ENCODE peak calls at places on chromosome 22, in four cellular contexts. H, F, I and L are unnamed samples.

GRCh38 chr22:47627561-47628253 is 865.3 kb downstream of the TBC1D22A start:
- DNase-seq in H (no peak), F (no peak), I (no peak), L (no peak)

GRCh38 chr22:44577391-44578114 is 79.5 kb upstream of the RTL6 start:
- DNase-seq in H (no peak), F (no peak), I (peak), L (no peak)

GRCh38 chr22:26631282-26631681 is 9.5 kb downstream of the CRYBA4 start:
- DNase-seq in H (no peak), F (no peak), I (no peak), L (no peak)

GRCh38 chr22:27420817-27421361 is 380.7 kb downstream of the MN1 start:
- DNase-seq in H (peak), F (no peak), I (peak), L (no peak)

GRCh38 chr22:31491218-31491962 is 1.7 kb upstream of the EIF4ENIF1 start:
- DNase-seq in H (no peak), F (no peak), I (no peak), L (no peak)

GRCh38 chr22:23404689-23405365 is 175.3 kb downstream of the IGLL1 start:
- DNase-seq in H (peak), F (no peak), I (no peak), L (no peak)

GRCh38 chr22:22923379-22923778 is 35.8 kb downstream of the IGLL5 start:
- DNase-seq in H (no peak), F (no peak), I (no peak), L (no peak)

GRCh38 chr22:44995282-44995597 is 14.6 kb downstream of the PHF21B start:
- DNase-seq in H (peak), F (no peak), I (no peak), L (no peak)

GRCh38 chr22:35561796-35562526 is 21.3 kb downstream of the RASD2 start:
- DNase-seq in H (no peak), F (no peak), I (no peak), L (no peak)

GRCh38 chr22:26432619-26433311 is 3.7 kb downstream of the ASPHD2 start:
- DNase-seq in H (no peak), F (no peak), I (no peak), L (no peak)

GRCh38 chr22:22030493-22031182 is 48.1 kb upstream of the TOP3B start:
- DNase-seq in H (no peak), F (no peak), I (no peak), L (no peak)

GRCh38 chr22:27980424-27981148 is 61.5 kb upstream of the PITPNB start:
- DNase-seq in H (no peak), F (no peak), I (no peak), L (no peak)

GRCh38 chr22:49948958-49949913 is 11.3 kb upstream of the PIM3 start:
- DNase-seq in H (no peak), F (no peak), I (peak), L (no peak)

GRCh38 chr22:49948573-49948957 is 12.0 kb upstream of the PIM3 start:
- DNase-seq in H (no peak), F (no peak), I (no peak), L (no peak)

GRCh38 chr22:49951001-49951677 is 9.4 kb upstream of the PIM3 start:
- DNase-seq in H (no peak), F (no peak), I (peak), L (no peak)

GRCh38 chr22:49950396-49950994 is 10.1 kb upstream of the PIM3 start:
- DNase-seq in H (no peak), F (no peak), I (peak), L (no peak)

GRCh38 chr22:49949914-49950292 is 10.7 kb upstream of the PIM3 start:
- DNase-seq in H (no peak), F (no peak), I (no peak), L (no peak)
- H3K4me3 ChIP-seq in H (no peak), F (no peak), I (no peak), L (no peak)

DNA sequence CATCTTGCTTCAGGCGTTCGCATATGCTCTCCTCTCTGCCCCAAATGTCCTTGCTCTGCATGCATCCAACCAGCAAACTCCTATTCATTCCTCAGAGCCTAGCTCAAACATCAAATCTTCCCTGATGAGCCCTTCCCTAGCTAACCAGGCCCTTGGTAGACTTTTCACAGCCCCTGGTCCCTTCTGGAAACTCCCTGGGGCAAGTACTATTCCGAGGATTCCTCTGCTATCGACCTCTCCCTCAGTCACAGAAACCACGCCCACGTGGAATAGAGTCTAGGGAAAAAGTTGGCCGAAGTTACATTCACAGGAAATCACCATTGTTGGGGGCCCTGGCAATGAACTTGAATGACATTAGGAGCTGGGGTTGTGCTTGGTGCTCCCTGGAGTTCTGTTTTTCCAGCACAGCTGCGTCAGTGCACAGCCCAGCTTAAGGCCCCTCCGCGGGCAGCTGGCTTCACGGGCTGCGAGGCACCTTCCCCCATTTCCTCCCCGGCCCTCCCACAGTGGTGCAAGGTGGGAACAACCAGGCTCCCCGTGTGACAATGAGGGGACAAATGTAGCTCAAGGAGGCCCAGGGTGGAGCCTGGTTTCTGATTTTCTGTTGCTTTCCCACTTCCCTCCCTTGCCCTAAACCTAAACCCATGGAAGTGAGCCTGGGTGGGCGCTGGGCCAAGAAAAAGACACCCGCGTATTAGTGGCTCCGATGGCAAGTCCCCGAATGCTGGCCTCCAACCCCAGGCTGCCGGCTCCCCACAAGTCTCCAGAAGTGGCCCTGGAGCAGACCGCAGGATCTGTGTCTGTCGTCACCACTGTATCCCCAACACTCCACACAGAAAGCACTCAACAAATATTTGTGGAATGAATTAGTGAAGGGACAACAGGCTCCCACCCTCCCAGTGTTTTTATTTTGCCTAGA is 4.3 kb upstream of the ATP5MGL start:
- DNase-seq in H (peak), F (no peak), I (peak), L (no peak)
- H3K4me3 ChIP-seq in H (peak), F (no peak), I (peak), L (no peak)

GRCh38 chr22:37675930-37676571 is 615 bp downstream of the LGALS1 start:
- DNase-seq in H (peak), F (no peak), I (peak), L (no peak)

GRCh38 chr22:37680191-37680851 is 4.9 kb downstream of the LGALS1 start:
- DNase-seq in H (no peak), F (no peak), I (no peak), L (no peak)

GRCh38 chr22:37676691-37677627 is 1.5 kb downstream of the LGALS1 start:
- DNase-seq in H (peak), F (peak), I (peak), L (peak)

GRCh38 chr22:37679670-37680069 is 4.2 kb downstream of the LGALS1 start:
- DNase-seq in H (no peak), F (no peak), I (no peak), L (no peak)

GRCh38 chr22:37678372-37678771 is 2.9 kb downstream of the LGALS1 start:
- DNase-seq in H (no peak), F (no peak), I (no peak), L (no peak)
- H3K4me3 ChIP-seq in H (no peak), F (no peak), I (no peak), L (no peak)

GRCh38 chr22:39904864-39905263 is 4.0 kb downstream of the GRAP2 start:
- DNase-seq in H (no peak), F (no peak), I (no peak), L (no peak)
- H3K4me3 ChIP-seq in H (no peak), F (peak), I (peak), L (peak)

GRCh38 chr22:17120281-17120680 is 879 bp downstream of the TMEM121B start:
- DNase-seq in H (peak), F (peak), I (peak), L (no peak)
- H3K4me3 ChIP-seq in H (peak), F (no peak), I (no peak), L (no peak)

DNA sequence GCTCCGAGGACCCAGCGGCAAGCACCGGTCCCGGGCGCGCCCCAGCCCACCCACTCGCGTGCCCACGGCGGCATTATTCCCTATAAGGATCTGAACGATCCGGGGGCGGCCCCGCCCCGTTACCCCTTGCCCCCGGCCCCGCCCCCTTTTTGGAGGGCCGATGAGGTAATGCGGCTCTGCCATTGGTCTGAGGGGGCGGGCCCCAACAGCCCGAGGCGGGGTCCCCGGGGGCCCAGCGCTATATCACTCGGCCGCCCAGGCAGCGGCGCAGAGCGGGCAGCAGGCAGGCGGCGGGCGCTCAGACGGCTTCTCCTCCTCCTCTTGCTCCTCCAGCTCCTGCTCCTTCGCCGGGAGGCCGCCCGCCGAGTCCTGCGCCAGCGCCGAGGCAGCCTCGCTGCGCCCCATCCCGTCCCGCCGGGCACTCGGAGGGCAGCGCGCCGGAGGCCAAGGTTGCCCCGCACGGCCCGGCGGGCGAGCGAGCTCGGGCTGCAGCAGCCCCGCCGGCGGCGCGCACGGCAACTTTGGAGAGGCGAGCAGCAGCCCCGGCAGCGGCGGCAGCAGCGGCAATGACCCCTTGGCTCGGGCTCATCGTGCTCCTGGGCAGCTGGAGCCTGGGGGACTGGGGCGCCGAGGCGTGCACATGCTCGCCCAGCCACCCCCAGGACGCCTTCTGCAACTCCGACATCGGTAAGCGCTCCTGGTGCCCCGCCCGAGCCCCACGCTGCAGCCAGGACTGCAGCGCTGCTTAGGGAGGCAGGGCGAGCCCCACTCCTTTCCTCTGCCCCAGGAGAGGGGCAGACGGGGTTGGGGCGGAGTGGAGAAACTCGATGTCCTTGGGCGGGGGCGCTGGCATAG is at the start of gene TIMP3:
- DNase-seq in H (peak), F (no peak), I (peak), L (no peak)
- H3K4me3 ChIP-seq in H (peak), F (no peak), I (peak), L (no peak)

GRCh38 chr22:20199413-20199842 is 48.6 kb upstream of the CCDC188 start:
- DNase-seq in H (no peak), F (no peak), I (no peak), L (no peak)
- H3K4me3 ChIP-seq in H (no peak), F (no peak), I (no peak), L (no peak)